ENCODE peak calls at places on chromosomes 12 and 14, in six cellular contexts. M is GM23248; A is cardiac fibroblast; L is effector memory CD4-positive, alpha-beta T cell; O is tibial artery; D is choroid plexus epithelial cell. P is an unnamed sample.

GRCh38 chr12:32039341-32039740 is 67.3 kb upstream of the BICD1 start:
- DNase-seq in D (peak), A (no peak), M (peak), L (no peak), O (no peak), P (no peak)

GRCh38 chr14:32507029-32507984 is 178.2 kb downstream of the AKAP6 start:
- DNase-seq in M (peak), A (peak), O (no peak), L (no peak), D (peak), P (peak)

GRCh38 chr12:10098762-10099161 is at the start of gene CLEC1A:
- DNase-seq in D (peak), M (no peak), O (no peak), L (no peak), A (no peak), P (no peak)

GRCh38 chr14:70114621-70115156 is 74.1 kb downstream of the SLC8A3 start:
- DNase-seq in D (no peak), A (no peak), O (no peak), L (no peak), M (no peak), P (no peak)

GRCh38 chr14:59739794-59740193 is 130.8 kb downstream of the RTN1 start:
- DNase-seq in L (no peak), M (no peak), A (peak), O (peak), D (no peak), P (no peak)

GRCh38 chr12:119695034-119695433 is 27.1 kb downstream of the PRKAB1 start:
- DNase-seq in L (no peak), A (peak), D (peak), M (peak), O (peak), P (no peak)

GRCh38 chr14:95327558-95328374 is 8.1 kb upstream of the CLMN start:
- DNase-seq in A (no peak), O (peak), D (no peak), L (no peak), M (no peak), P (no peak)

GRCh38 chr12:32051511-32052299 is 54.9 kb upstream of the BICD1 start:
- DNase-seq in L (no peak), A (peak), D (peak), O (no peak), M (peak), P (peak)

GRCh38 chr12:88810806-88811205 is 230.5 kb upstream of the KITLG start:
- DNase-seq in L (no peak), A (no peak), O (no peak), D (peak), M (no peak), P (no peak)

GRCh38 chr12:116257826-116258225 is 19.7 kb downstream of the MED13L start:
- DNase-seq in M (no peak), D (no peak), L (no peak), A (no peak), O (no peak), P (no peak)

GRCh38 chr12:120529641-120530314 is 820 bp upstream of the COQ5 start:
- DNase-seq in L (no peak), D (peak), M (peak), A (peak), O (no peak), P (no peak)

GRCh38 chr12:54026640-54027441 is 1.4 kb upstream of the HOXC6 start:
- DNase-seq in M (peak), L (no peak), A (no peak), O (no peak), D (no peak), P (no peak)

GRCh38 chr14:37585971-37586759 is 8.9 kb downstream of the FOXA1 start:
- DNase-seq in O (no peak), A (no peak), L (no peak), M (no peak), D (no peak), P (no peak)

GRCh38 chr12:76554411-76555225 is 5.0 kb downstream of the OSBPL8 start:
- DNase-seq in M (no peak), O (no peak), L (no peak), D (no peak), A (no peak), P (no peak)

GRCh38 chr14:36502558-36503508 is 17.2 kb downstream of the NKX2-1 start:
- DNase-seq in L (no peak), A (no peak), D (no peak), O (no peak), M (no peak), P (no peak)

GRCh38 chr12:53300187-53300586 is 692 bp downstream of the MYG1 start:
- DNase-seq in O (no peak), D (peak), M (peak), L (no peak), A (peak), P (no peak)

GRCh38 chr12:79737875-79738718 is 47.3 kb upstream of the PAWR start:
- DNase-seq in L (no peak), D (peak), O (no peak), A (peak), M (peak), P (no peak)

GRCh38 chr12:123004287-123004686 is 23.8 kb downstream of the ARL6IP4 start:
- DNase-seq in M (no peak), A (no peak), D (no peak), L (no peak), O (no peak), P (no peak)

GRCh38 chr12:89067436-89067835 is 284.9 kb downstream of the DUSP6 start:
- DNase-seq in O (no peak), D (peak), M (peak), L (no peak), A (peak), P (no peak)

GRCh38 chr12:92136883-92137582 is 8.6 kb downstream of the BTG1 start:
- DNase-seq in D (peak), M (peak), L (no peak), A (peak), O (no peak), P (peak)

GRCh38 chr12:56104815-56105476 is 587 bp downstream of the PA2G4 start:
- DNase-seq in L (no peak), O (no peak), A (peak), M (peak), D (peak), P (no peak)

GRCh38 chr12:52221912-52222457 is 11.1 kb upstream of the KRT7 start:
- DNase-seq in M (peak), L (no peak), A (peak), D (peak), O (peak), P (no peak)

GRCh38 chr12:104494137-104494815 is 37.5 kb downstream of the CHST11 start:
- DNase-seq in M (peak), L (no peak), D (peak), O (no peak), A (peak), P (no peak)

GRCh38 chr14:95763875-95764274 is 50.0 kb upstream of the TCL1A start:
- DNase-seq in M (no peak), A (no peak), D (no peak), O (no peak), L (no peak), P (no peak)

GRCh38 chr14:26276757-26277156 is 321.1 kb downstream of the NOVA1 start:
- DNase-seq in L (no peak), M (no peak), O (no peak), D (peak), A (no peak), P (no peak)

GRCh38 chr14:35851823-35852222 is 25.7 kb downstream of the BRMS1L start:
- DNase-seq in L (no peak), M (no peak), O (no peak), A (no peak), D (no peak), P (no peak)

GRCh38 chr12:24821691-24822090 is 127.2 kb downstream of the BCAT1 start:
- DNase-seq in A (peak), L (no peak), O (no peak), D (peak), M (peak), P (no peak)

GRCh38 chr12:26239508-26240328 is 44.3 kb downstream of the SSPN start:
- DNase-seq in L (no peak), M (peak), O (peak), A (peak), D (peak), P (peak)

GRCh38 chr12:101891462-101891971 is 14.1 kb downstream of the DRAM1 start:
- DNase-seq in L (no peak), A (peak), M (peak), D (peak), O (no peak), P (peak)

GRCh38 chr12:77996670-77997069 is 166.0 kb downstream of the NAV3 start:
- DNase-seq in O (no peak), A (no peak), L (no peak), M (no peak), D (no peak), P (no peak)

GRCh38 chr14:44961151-44961729 is 507 bp downstream of the KLHL28 start:
- DNase-seq in M (peak), A (peak), O (peak), D (peak), L (peak), P (no peak)

GRCh38 chr14:54177861-54178591 is 218.8 kb upstream of the CDKN3 start:
- DNase-seq in A (no peak), D (peak), M (peak), O (no peak), L (no peak), P (no peak)

GRCh38 chr12:111034911-111035577 is 114.7 kb upstream of the MYL2 start:
- DNase-seq in D (peak), M (peak), L (no peak), A (peak), O (peak), P (no peak)

GRCh38 chr12:79615596-79616560 is 74.9 kb downstream of the PAWR start:
- DNase-seq in O (no peak), L (no peak), D (no peak), M (no peak), A (no peak), P (no peak)

GRCh38 chr12:2336409-2336829 is 283.6 kb downstream of the CACNA1C start:
- DNase-seq in M (peak), A (peak), O (peak), D (peak), L (no peak), P (peak)

GRCh38 chr12:54370218-54370730 is 6.0 kb upstream of the GPR84 start:
- DNase-seq in A (peak), M (peak), D (peak), L (no peak), O (peak), P (no peak)

GRCh38 chr12:14367097-14367661 is 1.7 kb downstream of the ATF7IP start:
- DNase-seq in L (no peak), D (peak), M (peak), O (no peak), A (peak), P (no peak)

GRCh38 chr12:68617160-68617926 is 6.6 kb downstream of the RAP1B start:
- DNase-seq in O (no peak), L (no peak), M (peak), A (peak), D (peak), P (no peak)
- H3K4me3 ChIP-seq in O (no peak), L (no peak), M (peak), A (no peak), D (no peak), P (no peak)

GRCh38 chr14:74462993-74463392 is 30.1 kb downstream of the NPC2 start:
- DNase-seq in O (no peak), L (no peak), M (no peak), A (no peak), D (no peak), P (no peak)

GRCh38 chr14:74459981-74460380 is 33.1 kb downstream of the NPC2 start:
- DNase-seq in A (no peak), O (no peak), M (no peak), L (no peak), D (no peak), P (no peak)

GRCh38 chr14:74456684-74457083 is 30.7 kb upstream of the SYNDIG1L start:
- DNase-seq in A (no peak), M (no peak), L (no peak), O (no peak), D (no peak), P (no peak)

GRCh38 chr14:74459289-74459946 is 33.4 kb upstream of the SYNDIG1L start:
- DNase-seq in O (no peak), M (peak), D (peak), L (no peak), A (peak), P (peak)

GRCh38 chr14:74457511-74457910 is 31.5 kb upstream of the SYNDIG1L start:
- DNase-seq in D (no peak), L (no peak), M (no peak), A (no peak), O (no peak), P (no peak)
- H3K4me3 ChIP-seq in D (no peak), L (no peak), M (no peak), A (no peak), O (no peak), P (no peak)

GRCh38 chr12:4812621-4813327 is 92.6 kb downstream of the GALNT8 start:
- DNase-seq in O (no peak), L (no peak), M (no peak), A (no peak), D (no peak), P (no peak)

GRCh38 chr12:4814485-4814884 is 94.3 kb downstream of the GALNT8 start:
- DNase-seq in M (no peak), A (no peak), O (no peak), L (no peak), D (no peak), P (no peak)

GRCh38 chr12:4810219-4810671 is 90.0 kb downstream of the GALNT8 start:
- DNase-seq in L (no peak), D (no peak), A (no peak), O (no peak), M (no peak), P (no peak)

GRCh38 chr12:4816776-4817530 is 92.8 kb upstream of the KCNA1 start:
- DNase-seq in M (no peak), O (no peak), A (no peak), D (no peak), L (no peak), P (no peak)

DNA sequence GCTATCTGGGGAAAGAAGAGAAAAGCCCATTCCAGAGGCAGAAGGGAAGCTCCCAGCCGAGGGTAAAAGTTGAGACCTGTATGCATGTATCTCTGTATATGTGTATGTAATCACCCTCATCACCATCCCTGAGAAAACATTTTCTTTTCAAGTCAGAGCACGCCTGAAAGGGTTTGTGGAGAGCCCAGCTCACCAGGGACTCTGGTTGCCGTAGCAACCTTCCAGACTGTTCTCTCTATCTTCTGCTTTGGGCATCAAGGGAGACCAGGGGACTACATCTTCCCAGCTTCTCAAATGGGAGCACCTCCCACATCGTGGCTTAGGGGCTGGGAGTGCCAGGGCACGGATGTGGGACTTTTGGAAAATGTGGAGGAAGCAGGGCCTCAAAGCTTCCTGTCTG is 93.5 kb downstream of the GALNT8 start:
- DNase-seq in D (no peak), O (no peak), M (no peak), A (no peak), L (no peak), P (no peak)
- H3K4me3 ChIP-seq in D (no peak), O (no peak), M (no peak), A (no peak), L (no peak), P (no peak)

GRCh38 chr12:62603811-62604098 is 137.1 kb downstream of the MON2 start:
- DNase-seq in O (no peak), M (no peak), A (no peak), D (no peak), L (no peak), P (no peak)

GRCh38 chr12:62605972-62606371 is 139.3 kb downstream of the MON2 start:
- DNase-seq in O (no peak), L (no peak), A (no peak), M (peak), D (no peak), P (no peak)

GRCh38 chr12:62603061-62603810 is 136.6 kb downstream of the MON2 start:
- DNase-seq in O (peak), M (peak), A (peak), L (peak), D (peak), P (no peak)

GRCh38 chr12:62604373-62604772 is 137.7 kb downstream of the MON2 start:
- DNase-seq in O (no peak), L (no peak), D (no peak), A (no peak), M (no peak), P (no peak)

GRCh38 chr12:62604856-62605255 is 138.2 kb downstream of the MON2 start:
- DNase-seq in D (peak), A (peak), O (no peak), L (no peak), M (peak), P (no peak)
- H3K4me3 ChIP-seq in D (peak), A (peak), O (peak), L (peak), M (peak), P (peak)

GRCh38 chr12:49707812-49708147 is 575 bp upstream of the FMNL3 start:
- DNase-seq in L (no peak), A (no peak), D (no peak), M (no peak), O (no peak), P (no peak)
- H3K4me3 ChIP-seq in L (peak), A (no peak), D (no peak), M (peak), O (no peak), P (no peak)

DNA sequence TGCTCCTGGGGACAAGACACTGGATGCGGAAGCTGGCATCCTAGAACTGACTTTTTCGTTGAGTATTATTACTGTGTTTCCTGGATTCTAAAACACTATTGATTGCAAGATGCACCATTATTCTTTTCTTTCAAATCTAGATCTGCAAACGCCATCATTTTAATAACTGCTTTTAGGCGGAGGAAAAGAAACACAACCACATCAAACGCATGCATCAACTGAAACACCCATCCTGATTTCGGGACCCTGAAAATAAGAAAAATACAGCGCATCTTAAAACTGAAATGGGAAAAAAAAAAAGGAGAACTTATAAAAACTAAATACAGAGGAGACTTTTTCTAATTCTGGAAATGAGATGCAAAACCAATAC is 103.7 kb upstream of the MAX start:
- DNase-seq in D (no peak), M (no peak), A (no peak), O (no peak), L (no peak), P (no peak)
- H3K4me3 ChIP-seq in D (no peak), M (no peak), A (no peak), O (no peak), L (peak), P (no peak)

P was measured in retinal pigment epithelial cell.